ENCODE peak calls at places on chromosomes 11 and 22, in ten cellular contexts. J is HAP-1; B is effector CD4-positive, alpha-beta T cell; T is endothelial cell; F is effector memory CD4-positive, alpha-beta T cell; W is central memory CD4-positive, alpha-beta T cell; Q is GM12865; E is GM03348; V is choroid plexus epithelial cell; L is HFF-Myc. S is an unnamed sample.

GRCh38 chr11:121095561-121095960 is 5.5 kb upstream of the TECTA start:
- DNase-seq in Q (no peak), V (no peak), L (no peak), B (no peak), F (no peak), T (no peak), W (no peak), E (no peak), J (no peak), S (no peak)

GRCh38 chr11:369336-370018 is at the start of gene B4GALNT4:
- DNase-seq in W (no peak), E (peak), Q (no peak), F (no peak), B (peak), L (no peak), V (no peak), T (no peak), J (peak), S (no peak)

GRCh38 chr11:35617687-35618496 is at the start of gene FJX1:
- DNase-seq in Q (peak), F (no peak), E (peak), V (peak), T (peak), W (no peak), L (peak), B (no peak), J (peak), S (peak)

GRCh38 chr11:123700774-123701173 is 40.7 kb downstream of the ZNF202 start:
- DNase-seq in E (no peak), F (no peak), B (no peak), V (no peak), L (no peak), Q (no peak), T (no peak), W (no peak), J (no peak), S (no peak)

GRCh38 chr22:49655168-49655812 is 172.4 kb downstream of the BRD1 start:
- DNase-seq in F (no peak), L (no peak), J (no peak), Q (no peak), B (no peak), V (no peak), T (no peak), W (no peak), E (no peak), S (no peak)

GRCh38 chr11:95095858-95096587 is 6.4 kb downstream of the ENDOD1 start:
- DNase-seq in F (no peak), Q (peak), T (no peak), W (no peak), E (peak), V (peak), L (no peak), J (no peak), B (no peak), S (no peak)

GRCh38 chr11:101187748-101188147 is 58.1 kb upstream of the PGR start:
- DNase-seq in L (no peak), T (no peak), B (no peak), J (no peak), V (no peak), Q (no peak), F (no peak), W (no peak), E (no peak), S (no peak)

GRCh38 chr22:21100149-21101032 is 54.6 kb downstream of the LRRC74B start:
- DNase-seq in Q (no peak), V (no peak), W (no peak), J (no peak), L (no peak), F (no peak), E (no peak), T (no peak), B (no peak), S (no peak)

GRCh38 chr11:134276396-134277175 is 407 bp downstream of the GLB1L3 start:
- DNase-seq in L (no peak), V (no peak), E (no peak), F (no peak), J (no peak), B (no peak), T (peak), W (no peak), Q (no peak), S (peak)

GRCh38 chr22:46084943-46085830 is 65.1 kb upstream of the PPARA start:
- DNase-seq in W (no peak), L (no peak), Q (no peak), E (peak), V (no peak), B (no peak), T (no peak), J (no peak), F (no peak), S (peak)

GRCh38 chr22:35524966-35525686 is 15.5 kb upstream of the RASD2 start:
- DNase-seq in V (no peak), J (no peak), B (no peak), E (peak), Q (no peak), T (no peak), F (no peak), W (no peak), L (no peak), S (no peak)

GRCh38 chr11:1338201-1339065 is 29.0 kb upstream of the TOLLIP start:
- DNase-seq in W (no peak), J (no peak), T (no peak), L (no peak), B (no peak), Q (no peak), F (no peak), E (no peak), V (no peak), S (no peak)

S was measured in sciatic nerve.